ENCODE peak calls at places on chromosomes 13 and 19, in six cellular contexts. A is suprapubic skin, M is AG04449, R is A549, J is IMR-90, X is ovary. H is an unnamed sample.

GRCh38 chr19:50250450-50251136 is 47.2 kb downstream of the MYH14 start:
- DNase-seq in M (no peak), X (no peak), J (no peak), R (no peak), A (no peak), H (no peak)

GRCh38 chr13:113897161-113897560 is 33.3 kb upstream of the GAS6 start:
- DNase-seq in M (peak), X (no peak), R (peak), A (no peak), J (peak), H (peak)

GRCh38 chr13:79245937-79246574 is 160.0 kb downstream of the RBM26 start:
- DNase-seq in A (no peak), R (no peak), X (no peak), M (no peak), J (no peak), H (no peak)

GRCh38 chr19:571127-571974 is 1.0 kb upstream of the BSG start:
- DNase-seq in X (peak), A (no peak), R (peak), M (no peak), J (peak), H (no peak)

GRCh38 chr13:111460548-111461444 is 140.4 kb downstream of the TEX29 start:
- DNase-seq in X (peak), R (peak), M (peak), J (peak), A (peak), H (peak)

GRCh38 chr13:102197193-102197592 is 204.7 kb downstream of the FGF14 start:
- DNase-seq in M (no peak), R (peak), J (peak), X (no peak), A (no peak), H (no peak)

GRCh38 chr13:44575741-44576395 is at the start of gene TSC22D1:
- DNase-seq in A (no peak), J (peak), X (peak), R (peak), M (no peak), H (peak)

GRCh38 chr13:44744880-44745633 is 168.9 kb upstream of the TSC22D1 start:
- DNase-seq in A (no peak), R (no peak), M (no peak), J (no peak), X (no peak), H (no peak)

GRCh38 chr19:30034321-30034720 is 92.3 kb downstream of the URI1 start:
- DNase-seq in M (no peak), J (no peak), A (no peak), R (no peak), X (no peak), H (no peak)

GRCh38 chr13:74015137-74015536 is 119.1 kb downstream of the KLF12 start:
- DNase-seq in R (no peak), A (no peak), J (peak), M (no peak), X (no peak), H (no peak)

GRCh38 chr19:55238030-55238429 is 9.5 kb upstream of the TMEM86B start:
- DNase-seq in A (no peak), R (no peak), X (no peak), M (no peak), J (no peak), H (no peak)

GRCh38 chr13:21529102-21529893 is 70.2 kb upstream of the ZDHHC20 start:
- DNase-seq in A (no peak), X (no peak), M (no peak), J (no peak), R (no peak), H (no peak)

GRCh38 chr19:6828698-6829633 is 56.5 kb downstream of the VAV1 start:
- DNase-seq in J (no peak), A (no peak), M (no peak), X (no peak), R (peak), H (no peak)

GRCh38 chr13:64855506-64855905 is 2374.6 kb downstream of the PCDH9 start:
- DNase-seq in M (no peak), A (no peak), X (no peak), J (peak), R (no peak), H (peak)

GRCh38 chr13:53189162-53189561 is 160.5 kb downstream of the OLFM4 start:
- DNase-seq in M (no peak), R (no peak), X (no peak), A (no peak), J (no peak), H (no peak)

GRCh38 chr19:16447015-16447384 is 24.8 kb downstream of the EPS15L1 start:
- DNase-seq in X (peak), M (peak), A (peak), R (no peak), J (peak), H (peak)

GRCh38 chr19:40611096-40611495 is 9.9 kb downstream of the LTBP4 start:
- DNase-seq in A (no peak), M (no peak), R (no peak), J (no peak), X (no peak), H (no peak)

GRCh38 chr19:13825489-13826475 is 30.5 kb downstream of the ZSWIM4 start:
- DNase-seq in A (no peak), J (no peak), R (peak), M (no peak), X (no peak), H (peak)

DNA sequence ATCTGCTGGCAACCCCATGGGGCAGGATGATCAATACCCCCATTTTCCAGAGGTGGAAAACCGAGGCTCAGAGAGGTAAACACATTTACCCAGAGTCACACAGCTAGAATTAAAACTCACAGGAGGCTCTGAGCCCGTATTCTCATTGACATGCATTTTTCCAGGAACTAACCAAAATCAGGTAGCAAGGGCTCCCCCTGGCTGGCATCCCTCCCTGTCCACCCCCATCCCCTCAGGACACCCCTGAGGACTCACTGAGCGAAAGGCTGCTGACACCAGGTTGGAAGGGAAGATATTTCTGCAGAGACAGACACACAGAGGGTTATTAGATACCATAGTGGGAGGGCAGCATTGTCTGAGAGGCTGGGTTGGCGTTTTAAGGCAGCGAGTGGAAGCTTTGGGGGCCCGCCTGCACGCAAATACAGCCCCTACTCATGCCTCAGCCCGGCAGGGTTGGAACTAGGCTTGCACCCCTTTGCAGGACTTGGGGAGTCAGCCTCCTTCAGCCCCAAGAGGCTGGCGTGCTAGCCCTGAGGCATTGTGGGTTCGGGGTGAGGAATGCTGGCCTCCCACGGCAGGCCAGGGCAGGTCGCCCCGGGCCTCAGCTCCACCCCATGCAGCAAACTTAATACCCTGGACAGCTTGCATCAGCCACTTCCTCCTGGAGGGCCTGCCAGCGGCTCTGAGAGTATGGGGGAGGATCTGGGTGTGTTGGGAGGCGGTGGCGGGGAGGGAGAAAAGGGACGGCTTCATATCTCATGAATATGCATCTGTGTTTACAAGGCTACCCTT is 3.9 kb downstream of the SLC1A5 start:
- DNase-seq in R (peak), X (peak), M (peak), J (peak), A (peak), H (peak)
- TF ChIP-seq CTCF in R (peak), X (no peak), M (peak), J (peak), A (no peak), H (peak)

GRCh38 chr19:7924651-7925170 is 1.2 kb downstream of the CTXN1 start:
- DNase-seq in R (no peak), A (no peak), X (no peak), J (no peak), M (no peak), H (no peak)
- H3K4me3 ChIP-seq in R (peak), A (peak), X (peak), J (no peak), M (no peak), H (no peak)

GRCh38 chr19:28727133-28727834 is 485.7 kb downstream of the UQCRFS1 start:
- DNase-seq in X (no peak), J (no peak), A (no peak), R (no peak), M (no peak), H (no peak)

GRCh38 chr19:28731113-28731512 is 481.8 kb downstream of the UQCRFS1 start:
- DNase-seq in J (no peak), X (no peak), M (no peak), A (no peak), R (no peak), H (no peak)

GRCh38 chr19:28736528-28736927 is 476.4 kb downstream of the UQCRFS1 start:
- DNase-seq in X (no peak), R (no peak), M (no peak), A (no peak), J (no peak), H (no peak)

GRCh38 chr19:28727835-28728159 is 485.2 kb downstream of the UQCRFS1 start:
- DNase-seq in R (no peak), M (no peak), A (no peak), J (no peak), X (no peak), H (no peak)

DNA sequence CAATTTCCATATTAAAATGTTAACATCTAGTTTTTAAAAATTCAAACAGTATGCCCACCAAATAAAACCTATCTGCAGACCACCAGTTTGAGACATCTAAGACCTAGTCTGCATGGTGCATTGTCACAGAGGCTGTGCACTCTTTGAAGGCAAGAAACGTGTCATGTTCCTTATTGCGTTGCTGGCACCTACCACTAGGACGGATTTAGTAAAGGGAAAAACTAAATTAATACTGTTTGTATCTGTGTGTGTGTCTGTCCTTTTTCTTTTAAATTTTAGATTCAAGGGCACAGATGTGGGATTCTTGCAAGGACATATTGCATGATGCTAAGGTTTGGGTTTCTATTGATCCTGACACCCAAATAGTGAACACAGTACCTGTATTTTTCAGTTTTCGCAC is 481.4 kb downstream of the UQCRFS1 start:
- DNase-seq in J (no peak), M (no peak), A (no peak), X (no peak), R (no peak), H (no peak)
- TF ChIP-seq CTCF in J (no peak), M (no peak), A (no peak), X (no peak), R (no peak), H (peak)

DNA sequence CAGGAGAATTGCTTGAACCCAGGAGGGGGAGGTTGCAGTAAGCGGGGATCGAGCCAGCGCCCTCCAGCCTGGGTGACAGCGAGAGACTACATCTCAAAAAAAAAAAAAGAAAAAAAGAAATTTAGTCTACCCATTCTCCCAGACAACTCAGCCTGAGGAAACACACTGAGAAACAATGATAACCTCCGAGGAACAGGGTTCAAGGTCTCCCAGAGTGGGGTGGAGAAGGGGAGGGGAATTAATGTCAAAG is 1.4 kb upstream of the VASP start:
- DNase-seq in A (no peak), X (no peak), J (no peak), R (no peak), M (no peak), H (no peak)
- H3K4me3 ChIP-seq in A (peak), X (peak), J (peak), R (peak), M (peak), H (peak)

DNA sequence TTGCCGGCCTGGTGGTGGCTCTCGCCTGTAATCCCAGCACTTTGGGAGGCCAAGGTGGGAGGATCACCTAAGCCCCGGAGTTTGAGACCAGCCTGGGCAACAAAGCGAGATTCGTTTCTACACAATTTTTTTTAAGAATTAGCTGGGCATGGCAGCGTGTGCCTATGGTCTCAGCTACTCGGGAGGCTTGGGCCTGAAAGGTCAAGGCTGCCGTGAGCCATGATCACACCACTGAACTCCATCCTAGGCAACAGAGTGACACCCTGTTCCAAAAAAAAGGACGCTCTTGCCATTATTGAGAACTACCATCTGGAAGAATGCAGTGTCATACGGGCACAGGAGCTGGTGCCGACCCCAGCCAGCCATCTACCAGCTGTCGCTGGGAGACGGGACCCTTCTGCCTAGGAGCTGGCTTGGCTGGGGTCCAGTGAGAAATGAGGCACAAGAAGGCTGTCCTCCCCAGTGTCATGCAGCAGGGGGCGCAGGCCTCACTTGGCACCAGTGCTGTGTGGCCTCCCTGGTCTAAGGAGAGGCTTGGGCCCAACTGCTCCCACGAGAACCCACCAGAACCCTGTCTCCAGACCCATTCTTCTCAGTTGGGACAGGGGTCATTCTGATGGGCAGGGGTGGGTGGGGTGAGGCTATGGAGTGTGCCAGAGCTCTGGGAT is 12.2 kb upstream of the RELB start:
- DNase-seq in R (peak), M (no peak), A (peak), J (peak), X (peak), H (peak)
- TF ChIP-seq CTCF in R (peak), M (peak), A (peak), J (peak), X (peak), H (peak)